ENCODE peak calls at places on chromosome 18, in five cellular contexts. O is adipocyte; W is CD8-positive, alpha-beta memory T cell; R is pancreas; J is body of pancreas. C is an unnamed sample.

GRCh38 chr18:76686737-76687231 is 135.6 kb upstream of the ZNF236 start:
- DNase-seq in O (peak; percentile 83), W (peak; percentile 13), R (peak; percentile 46), J (peak; percentile 72), C (peak; percentile 53)

GRCh38 chr18:74351354-74351753 is 35.7 kb downstream of the C18orf63 start:
- DNase-seq in O (no peak), W (no peak), R (no peak), J (peak; percentile 30), C (no peak)

GRCh38 chr18:33928226-33928625 is 296.5 kb downstream of the NOL4 start:
- DNase-seq in O (peak; percentile 63), W (no peak), R (no peak), J (no peak), C (no peak)

GRCh38 chr18:74564012-74564411 is 29.7 kb downstream of the CNDP1 start:
- DNase-seq in O (no peak), W (no peak), R (no peak), J (no peak), C (no peak)

GRCh38 chr18:5543036-5543671 is 643 bp downstream of the EPB41L3 start:
- DNase-seq in O (peak; percentile 65), W (no peak), R (no peak), J (no peak), C (no peak)

GRCh38 chr18:48889981-48890735 is 60.6 kb downstream of the SMAD7 start:
- DNase-seq in O (no peak), W (no peak), R (no peak), J (no peak), C (no peak)

GRCh38 chr18:78932281-78932680 is 47.3 kb upstream of the SALL3 start:
- DNase-seq in O (no peak), W (no peak), R (no peak), J (no peak), C (no peak)

GRCh38 chr18:394997-395383 is 105.5 kb downstream of the COLEC12 start:
- DNase-seq in O (peak; percentile 88), W (no peak), R (no peak), J (peak; percentile 63), C (no peak)

GRCh38 chr18:79607361-79607930 is 72.2 kb upstream of the CTDP1 start:
- DNase-seq in O (no peak), W (no peak), R (no peak), J (no peak), C (no peak)

GRCh38 chr18:5582054-5582453 is 38.3 kb upstream of the EPB41L3 start:
- DNase-seq in O (peak; percentile 76), W (no peak), R (no peak), J (no peak), C (no peak)

GRCh38 chr18:10330428-10330827 is 124.0 kb upstream of the APCDD1 start:
- DNase-seq in O (no peak), W (no peak), R (no peak), J (no peak), C (no peak)

GRCh38 chr18:71529708-71530303 is 1014.3 kb downstream of the CBLN2 start:
- DNase-seq in O (no peak), W (no peak), R (no peak), J (no peak), C (no peak)

GRCh38 chr18:74994502-74995403 is 214.2 kb downstream of the PTGR3 start:
- DNase-seq in O (no peak), W (peak; percentile 56), R (no peak), J (no peak), C (no peak)

GRCh38 chr18:7452331-7452730 is 114.8 kb upstream of the PTPRM start:
- DNase-seq in O (peak; percentile 24), W (no peak), R (no peak), J (peak; percentile 15), C (no peak)

GRCh38 chr18:46497129-46497528 is 159.9 kb downstream of the LOXHD1 start:
- DNase-seq in O (peak; percentile 31), W (no peak), R (no peak), J (no peak), C (no peak)

GRCh38 chr18:23743733-23744333 is 54.6 kb downstream of the LAMA3 start:
- DNase-seq in O (no peak), W (no peak), R (no peak), J (no peak), C (no peak)

GRCh38 chr18:26863122-26863879 is 2.2 kb downstream of the AQP4 start:
- DNase-seq in O (no peak), W (no peak), R (peak; percentile 57), J (peak; percentile 74), C (peak; percentile 81)

GRCh38 chr18:79489900-79490592 is 94.3 kb downstream of the NFATC1 start:
- DNase-seq in O (no peak), W (no peak), R (no peak), J (no peak), C (no peak)

GRCh38 chr18:37967261-37967660 is 401.7 kb upstream of the CELF4 start:
- DNase-seq in O (no peak), W (no peak), R (no peak), J (no peak), C (no peak)

GRCh38 chr18:45437399-45437798 is 177.9 kb upstream of the SLC14A2 start:
- DNase-seq in O (no peak), W (no peak), R (no peak), J (no peak), C (no peak)

GRCh38 chr18:11047156-11047555 is 102.2 kb downstream of the PIEZO2 start:
- DNase-seq in O (no peak), W (no peak), R (no peak), J (no peak), C (no peak)

GRCh38 chr18:36899289-36899688 is 70.4 kb downstream of the KIAA1328 start:
- DNase-seq in O (no peak), W (no peak), R (no peak), J (no peak), C (no peak)

GRCh38 chr18:8730080-8730827 is 24.9 kb downstream of the MTCL1 start:
- DNase-seq in O (no peak), W (no peak), R (peak; percentile 68), J (peak; percentile 82), C (peak; percentile 35)

GRCh38 chr18:23456835-23457234 is 3.7 kb downstream of the RIOK3 start:
- DNase-seq in O (no peak), W (no peak), R (no peak), J (no peak), C (no peak)

GRCh38 chr18:74204543-74205152 is 56.3 kb downstream of the TIMM21 start:
- DNase-seq in O (peak; percentile 9), W (no peak), R (peak; percentile 46), J (no peak), C (no peak)

GRCh38 chr18:54712315-54712714 is 116.0 kb upstream of the RAB27B start:
- DNase-seq in O (peak; percentile 76), W (no peak), R (no peak), J (no peak), C (no peak)

GRCh38 chr18:63365909-63366269 is 1.1 kb downstream of the KDSR start:
- DNase-seq in O (peak; percentile 48), W (no peak), R (no peak), J (no peak), C (peak; percentile 5)

GRCh38 chr18:35477497-35477896 is 20.3 kb downstream of the INO80C start:
- DNase-seq in O (no peak), W (no peak), R (no peak), J (no peak), C (no peak)

GRCh38 chr18:25560369-25560768 is 208.4 kb upstream of the ZNF521 start:
- DNase-seq in O (peak; percentile 65), W (no peak), R (no peak), J (no peak), C (peak; percentile 69)

GRCh38 chr18:22604390-22604985 is 186.8 kb upstream of the CTAGE1 start:
- DNase-seq in O (no peak), W (no peak), R (peak; percentile 15), J (peak; percentile 48), C (peak; percentile 63)

GRCh38 chr18:77054606-77055428 is 77.8 kb downstream of the MBP start:
- DNase-seq in O (peak; percentile 88), W (peak; percentile 80), R (peak; percentile 71), J (peak; percentile 85), C (peak; percentile 42)

GRCh38 chr18:1017679-1018078 is 113.0 kb downstream of the ADCYAP1 start:
- DNase-seq in O (no peak), W (no peak), R (no peak), J (no peak), C (no peak)

GRCh38 chr18:45284174-45284573 is 331.1 kb upstream of the SLC14A2 start:
- DNase-seq in O (no peak), W (no peak), R (no peak), J (no peak), C (no peak)

GRCh38 chr18:52722904-52723303 is 382.9 kb downstream of the DCC start:
- DNase-seq in O (no peak), W (no peak), R (no peak), J (no peak), C (no peak)

GRCh38 chr18:59514193-59514592 is 155.1 kb upstream of the LMAN1 start:
- DNase-seq in O (peak; percentile 71), W (no peak), R (no peak), J (peak; percentile 33), C (no peak)

DNA sequence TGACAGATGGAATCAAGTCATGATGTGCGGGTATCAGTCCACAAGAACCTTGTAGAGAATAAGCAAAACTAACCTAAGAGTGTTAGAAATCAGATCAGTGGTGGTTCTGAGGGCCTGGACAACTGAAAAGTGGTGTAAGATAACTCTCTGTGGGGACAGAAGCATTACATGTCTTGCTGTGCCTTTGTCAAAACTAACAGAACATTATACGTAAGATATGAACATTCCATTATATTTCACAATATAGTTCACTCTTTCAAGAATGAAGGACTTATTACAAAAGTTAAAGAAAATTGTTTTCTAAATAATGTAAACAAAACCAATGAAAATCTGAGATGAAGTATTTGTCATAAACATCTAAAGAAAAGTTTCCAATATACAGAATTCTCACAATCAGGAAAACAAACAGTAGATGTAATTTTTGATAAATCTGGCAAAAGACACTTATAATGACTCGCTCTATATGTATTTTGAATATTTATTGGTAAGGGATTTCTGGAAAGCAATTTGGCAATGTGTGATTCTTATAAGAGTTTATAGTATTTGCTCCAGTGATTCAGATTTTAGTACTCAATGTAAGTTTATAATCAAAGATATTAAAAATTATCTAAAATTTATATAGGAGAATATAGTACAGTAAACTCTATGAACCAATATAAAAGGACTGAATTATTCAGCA is 258.5 kb downstream of the CD226 start:
- DNase-seq in O (peak; percentile 81), W (no peak), R (no peak), J (no peak), C (no peak)
- H3K4me1 ChIP-seq in O (peaks cover 25% of the 10 kb centered on the region), W (no peaks in the 10 kb centered on the region), R (no peaks in the 10 kb centered on the region), J (no peaks in the 10 kb centered on the region), C (no peaks in the 10 kb centered on the region)

GRCh38 chr18:58271770-58272169 is 227.7 kb downstream of the NEDD4L start:
- DNase-seq in O (no peak), W (no peak), R (no peak), J (no peak), C (no peak)
- H3K4me1 ChIP-seq in O (no peaks in the 10 kb centered on the region), W (peaks cover 11% of the 10 kb centered on the region), R (peaks cover 32% of the 10 kb centered on the region), J (peaks cover 62% of the 10 kb centered on the region), C (peaks cover 12% of the 10 kb centered on the region)

GRCh38 chr18:12420831-12421421 is 13.2 kb downstream of the PRELID3A start:
- DNase-seq in O (no peak), W (no peak), R (no peak), J (no peak), C (no peak)
- H3K4me1 ChIP-seq in O (peaks cover 3% of the 10 kb centered on the region), W (no peaks in the 10 kb centered on the region), R (no peaks in the 10 kb centered on the region), J (no peaks in the 10 kb centered on the region), C (no peaks in the 10 kb centered on the region)

DNA sequence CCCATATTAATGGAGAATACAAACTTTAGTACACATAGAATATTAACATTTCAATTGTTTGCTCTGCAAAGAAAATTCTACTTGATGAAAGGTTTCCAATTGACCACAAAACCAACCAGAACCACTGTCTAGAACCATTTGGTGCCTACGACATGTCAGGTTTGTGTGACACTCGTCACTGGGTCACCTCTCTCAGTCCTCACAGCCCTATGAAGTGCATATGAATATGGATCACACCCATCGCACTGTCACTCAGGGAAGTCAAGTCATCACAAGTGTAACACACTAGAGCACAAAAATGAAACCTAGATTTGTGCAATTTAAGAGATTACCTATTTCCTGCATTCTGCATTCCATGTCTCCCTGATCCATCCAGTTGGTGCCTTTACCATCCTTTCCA is 43.7 kb downstream of the PTPN2 start:
- DNase-seq in O (no peak), W (peak; percentile 17), R (no peak), J (no peak), C (no peak)
- H3K4me1 ChIP-seq in O (peaks cover 38% of the 10 kb centered on the region), W (peaks cover 55% of the 10 kb centered on the region), R (peaks cover 8% of the 10 kb centered on the region), J (peaks cover 37% of the 10 kb centered on the region), C (no peaks in the 10 kb centered on the region)

C was measured in prostate gland.